ENCODE peak calls at places on chromosomes 5 and 9, in eight cellular contexts. K, B, S, X, M, A, U and H are unnamed samples.

GRCh38 chr9:84216151-84216550 is 124.4 kb downstream of the SLC28A3 start:
- DNase-seq in M (no peak), B (no peak), S (peak; percentile 47), X (no peak), K (no peak), U (no peak), A (no peak), H (no peak)

GRCh38 chr5:136526021-136526420 is 160.7 kb upstream of the TRPC7 start:
- DNase-seq in B (no peak), S (no peak), M (no peak), X (no peak), U (no peak), A (no peak), K (no peak), H (no peak)

GRCh38 chr5:3510642-3511041 is 85.0 kb upstream of the IRX1 start:
- DNase-seq in M (no peak), K (no peak), A (no peak), S (no peak), U (no peak), X (no peak), B (no peak), H (no peak)

GRCh38 chr9:78505546-78505945 is 208.6 kb downstream of the PSAT1 start:
- DNase-seq in A (no peak), X (no peak), B (no peak), K (no peak), M (no peak), U (no peak), S (no peak), H (no peak)

GRCh38 chr9:121650220-121651013 is 1.0 kb upstream of the DAB2IP start:
- DNase-seq in M (peak; percentile 17), S (peak; percentile 69), A (no peak), U (peak; percentile 21), B (peak; percentile 5), X (peak; percentile 30), K (peak; percentile 64), H (peak; percentile 92)

GRCh38 chr5:122330881-122331280 is 18.8 kb downstream of the SNCAIP start:
- DNase-seq in X (no peak), U (no peak), M (no peak), S (no peak), K (no peak), A (no peak), B (no peak), H (no peak)

GRCh38 chr9:3567988-3568387 is 42.2 kb upstream of the RFX3 start:
- DNase-seq in A (no peak), X (no peak), S (no peak), B (no peak), M (no peak), K (no peak), U (no peak), H (no peak)

GRCh38 chr9:94697972-94698581 is 28.4 kb upstream of the AOPEP start:
- DNase-seq in U (no peak), B (no peak), S (peak; percentile 19), K (no peak), X (peak; percentile 43), M (no peak), A (no peak), H (no peak)

GRCh38 chr9:94936411-94936810 is 209.9 kb downstream of the AOPEP start:
- DNase-seq in U (no peak), X (no peak), S (no peak), A (no peak), M (peak; percentile 88), K (no peak), B (no peak), H (no peak)

GRCh38 chr9:101582593-101582992 is 12.2 kb downstream of the PPP3R2 start:
- DNase-seq in K (no peak), A (no peak), U (no peak), X (peak; percentile 39), S (peak; percentile 87), M (peak; percentile 33), B (no peak), H (no peak)

GRCh38 chr5:78677777-78678668 is 29.5 kb upstream of the LHFPL2 start:
- DNase-seq in S (peak; percentile 86), M (peak; percentile 98), X (peak; percentile 94), B (no peak), K (peak; percentile 40), A (no peak), U (no peak), H (no peak)

GRCh38 chr9:35998333-35998732 is 38.4 kb upstream of the RECK start:
- DNase-seq in M (no peak), U (no peak), X (no peak), K (no peak), A (no peak), B (no peak), S (no peak), H (no peak)

GRCh38 chr5:96053063-96053735 is 91.5 kb upstream of the ELL2 start:
- DNase-seq in A (no peak), M (no peak), S (no peak), X (no peak), K (no peak), U (no peak), B (no peak), H (no peak)